ENCODE peak calls at places on chromosomes 5 and 9, in five cellular contexts. Z, O, T, U and B are unnamed samples.

GRCh38 chr9:136437430-136437829 is 2.2 kb downstream of the INPP5E start:
- DNase-seq in T (peak), U (no peak), Z (no peak), O (no peak), B (no peak)

GRCh38 chr5:54211912-54212311 is 98.5 kb downstream of the ARL15 start:
- DNase-seq in O (no peak), T (no peak), U (no peak), Z (no peak), B (no peak)

GRCh38 chr5:1767524-1768282 is 31.9 kb downstream of the MRPL36 start:
- DNase-seq in U (no peak), T (no peak), O (no peak), Z (no peak), B (no peak)

GRCh38 chr5:74605759-74606158 is 34.8 kb downstream of the ENC1 start:
- DNase-seq in Z (no peak), T (no peak), U (no peak), O (no peak), B (no peak)

GRCh38 chr5:129904102-129904666 is at the start of gene CHSY3:
- DNase-seq in Z (no peak), T (peak), O (peak), U (no peak), B (peak)

GRCh38 chr9:127970401-127971313 is 10.1 kb downstream of the EEIG1 start:
- DNase-seq in O (no peak), Z (peak), U (peak), T (no peak), B (no peak)

GRCh38 chr5:63230754-63231153 is 652.1 kb downstream of the LRRC70 start:
- DNase-seq in Z (no peak), O (no peak), T (no peak), U (no peak), B (no peak)

GRCh38 chr5:35482167-35482755 is 135.4 kb upstream of the SPEF2 start:
- DNase-seq in U (no peak), Z (no peak), T (no peak), O (no peak), B (no peak)

GRCh38 chr5:125372694-125373621 is 626.5 kb upstream of the ZNF608 start:
- DNase-seq in O (no peak), Z (no peak), T (peak), U (no peak), B (peak)

GRCh38 chr5:172692981-172693380 is 51.9 kb downstream of the NEURL1B start:
- DNase-seq in T (no peak), Z (no peak), O (peak), U (no peak), B (no peak)

GRCh38 chr5:102532126-102532525 is 33.3 kb upstream of the SLCO6A1 start:
- DNase-seq in O (no peak), T (no peak), Z (no peak), U (no peak), B (no peak)

GRCh38 chr5:179207470-179207869 is 137.8 kb downstream of the ADAMTS2 start:
- DNase-seq in U (no peak), O (peak), T (no peak), Z (no peak), B (no peak)

GRCh38 chr5:157232706-157233105 is 33.2 kb upstream of the CYFIP2 start:
- DNase-seq in U (no peak), T (peak), Z (no peak), O (no peak), B (no peak)

GRCh38 chr5:96718635-96719077 is 56.5 kb downstream of the CAST start:
- DNase-seq in U (no peak), T (no peak), O (peak), Z (no peak), B (peak)

GRCh38 chr9:128470560-128470959 is 14.8 kb downstream of the ODF2 start:
- DNase-seq in T (peak), U (no peak), Z (no peak), O (no peak), B (peak)

GRCh38 chr5:939368-939767 is 46.7 kb downstream of the TRIP13 start:
- DNase-seq in U (no peak), Z (no peak), T (no peak), O (no peak), B (no peak)

GRCh38 chr5:171314728-171315385 is 5.8 kb downstream of the TLX3 start:
- DNase-seq in Z (no peak), O (no peak), U (no peak), T (no peak), B (no peak)

GRCh38 chr9:6632516-6633328 is 12.8 kb downstream of the GLDC start:
- DNase-seq in Z (no peak), O (no peak), T (no peak), U (no peak), B (no peak)